ENCODE peak calls at places on chromosomes 3 and 15, in four cellular contexts. One of them, this sample, is unnamed. For H3K36me3 and H3K4me1, the result is how much of the 10 kb centered on the place peaks cover.

GRCh38 chr15:31261266-31262142 is 65.1 kb upstream of the KLF13 start:
- DNase-seq in IMR-90: no peak
- DNase-seq in OCI-LY7: no peak
- DNase-seq in CD8-positive, alpha-beta memory T cell: no peak
- DNase-seq in this sample: no peak

GRCh38 chr3:134766290-134766689 is 28.8 kb upstream of the EPHB1 start:
- DNase-seq in IMR-90: no peak
- DNase-seq in CD8-positive, alpha-beta memory T cell: no peak
- DNase-seq in OCI-LY7: no peak
- DNase-seq in this sample: no peak

GRCh38 chr15:90042766-90043525 is 41.8 kb downstream of the ZNF710 start:
- DNase-seq in OCI-LY7: no peak
- DNase-seq in CD8-positive, alpha-beta memory T cell: no peak
- DNase-seq in IMR-90: no peak
- DNase-seq in this sample: no peak

GRCh38 chr3:138124689-138125420 is 7.3 kb downstream of the A4GNT start:
- DNase-seq in IMR-90: peak
- DNase-seq in CD8-positive, alpha-beta memory T cell: no peak
- DNase-seq in OCI-LY7: no peak
- DNase-seq in this sample: no peak

GRCh38 chr3:183252973-183253363 is at the start of gene B3GNT5:
- DNase-seq in IMR-90: no peak
- DNase-seq in OCI-LY7: no peak
- DNase-seq in CD8-positive, alpha-beta memory T cell: peak
- DNase-seq in this sample: no peak

GRCh38 chr3:82165266-82165665 is 403.8 kb upstream of the GBE1 start:
- DNase-seq in IMR-90: no peak
- DNase-seq in OCI-LY7: no peak
- DNase-seq in CD8-positive, alpha-beta memory T cell: no peak
- DNase-seq in this sample: no peak

GRCh38 chr3:20572473-20572872 is 386.5 kb upstream of the SGO1 start:
- DNase-seq in IMR-90: no peak
- DNase-seq in CD8-positive, alpha-beta memory T cell: no peak
- DNase-seq in OCI-LY7: no peak
- DNase-seq in this sample: no peak

GRCh38 chr3:14328422-14328821 is 74.0 kb upstream of the SLC6A6 start:
- DNase-seq in CD8-positive, alpha-beta memory T cell: no peak
- DNase-seq in IMR-90: no peak
- DNase-seq in OCI-LY7: no peak
- DNase-seq in this sample: no peak

GRCh38 chr3:188294823-188295487 is 141.0 kb downstream of the LPP start:
- DNase-seq in IMR-90: peak
- DNase-seq in OCI-LY7: no peak
- DNase-seq in CD8-positive, alpha-beta memory T cell: no peak
- DNase-seq in this sample: no peak

GRCh38 chr3:4394048-4394447 is 73.0 kb downstream of the SUMF1 start:
- DNase-seq in IMR-90: peak
- DNase-seq in CD8-positive, alpha-beta memory T cell: peak
- DNase-seq in OCI-LY7: no peak
- DNase-seq in this sample: peak

GRCh38 chr3:53776494-53777101 is 69.6 kb downstream of the CHDH start:
- DNase-seq in IMR-90: peak
- DNase-seq in CD8-positive, alpha-beta memory T cell: no peak
- DNase-seq in OCI-LY7: no peak
- DNase-seq in this sample: no peak

GRCh38 chr15:82571722-82572222 is 31.5 kb upstream of the RPS17 start:
- DNase-seq in IMR-90: peak
- DNase-seq in CD8-positive, alpha-beta memory T cell: no peak
- DNase-seq in OCI-LY7: no peak
- DNase-seq in this sample: no peak

GRCh38 chr3:197083486-197083885 is 53.9 kb upstream of the MELTF start:
- DNase-seq in CD8-positive, alpha-beta memory T cell: no peak
- DNase-seq in IMR-90: peak
- DNase-seq in OCI-LY7: no peak
- DNase-seq in this sample: no peak

GRCh38 chr3:62329970-62330369 is 43.4 kb downstream of the FEZF2 start:
- DNase-seq in OCI-LY7: no peak
- DNase-seq in CD8-positive, alpha-beta memory T cell: no peak
- DNase-seq in IMR-90: no peak
- DNase-seq in this sample: no peak

GRCh38 chr15:78929536-78930264 is 15.1 kb downstream of the CTSH start:
- DNase-seq in OCI-LY7: no peak
- DNase-seq in IMR-90: no peak
- DNase-seq in CD8-positive, alpha-beta memory T cell: no peak
- DNase-seq in this sample: no peak

GRCh38 chr3:101779808-101780366 is 876 bp downstream of the NXPE3 start:
- DNase-seq in IMR-90: no peak
- DNase-seq in CD8-positive, alpha-beta memory T cell: no peak
- DNase-seq in OCI-LY7: no peak
- DNase-seq in this sample: no peak

GRCh38 chr15:100911086-100911485 is 8.1 kb upstream of the LRRK1 start:
- DNase-seq in OCI-LY7: no peak
- DNase-seq in CD8-positive, alpha-beta memory T cell: no peak
- DNase-seq in IMR-90: no peak
- DNase-seq in this sample: no peak

GRCh38 chr3:13069495-13069894 is 3.7 kb downstream of the IQSEC1 start:
- DNase-seq in CD8-positive, alpha-beta memory T cell: peak
- DNase-seq in OCI-LY7: peak
- DNase-seq in IMR-90: no peak
- DNase-seq in this sample: peak

GRCh38 chr15:34783986-34784385 is 11.4 kb downstream of the ACTC1 start:
- DNase-seq in CD8-positive, alpha-beta memory T cell: no peak
- DNase-seq in IMR-90: no peak
- DNase-seq in OCI-LY7: no peak
- DNase-seq in this sample: no peak

GRCh38 chr3:9784876-9785443 is 7.3 kb downstream of the TADA3 start:
- DNase-seq in OCI-LY7: no peak
- DNase-seq in IMR-90: no peak
- DNase-seq in CD8-positive, alpha-beta memory T cell: no peak
- DNase-seq in this sample: no peak

GRCh38 chr15:67997996-67998395 is 56.1 kb upstream of the PIAS1 start:
- DNase-seq in OCI-LY7: no peak
- DNase-seq in CD8-positive, alpha-beta memory T cell: no peak
- DNase-seq in IMR-90: peak
- DNase-seq in this sample: no peak

GRCh38 chr15:100958326-100959065 is 39.3 kb downstream of the LRRK1 start:
- DNase-seq in CD8-positive, alpha-beta memory T cell: no peak
- DNase-seq in IMR-90: peak
- DNase-seq in OCI-LY7: no peak
- DNase-seq in this sample: no peak

GRCh38 chr3:64105816-64106215 is 82.5 kb upstream of the PSMD6 start:
- DNase-seq in IMR-90: no peak
- DNase-seq in CD8-positive, alpha-beta memory T cell: no peak
- DNase-seq in OCI-LY7: no peak
- DNase-seq in this sample: no peak

GRCh38 chr3:129553771-129554170 is 10.8 kb downstream of the H1-8 start:
- DNase-seq in OCI-LY7: peak
- DNase-seq in IMR-90: no peak
- DNase-seq in CD8-positive, alpha-beta memory T cell: no peak
- DNase-seq in this sample: no peak

GRCh38 chr15:62142736-62143135 is 22.3 kb downstream of the C2CD4B start:
- DNase-seq in OCI-LY7: no peak
- DNase-seq in CD8-positive, alpha-beta memory T cell: no peak
- DNase-seq in IMR-90: no peak
- DNase-seq in this sample: no peak

GRCh38 chr3:123383101-123384053 is 65.5 kb downstream of the ADCY5 start:
- DNase-seq in CD8-positive, alpha-beta memory T cell: no peak
- DNase-seq in OCI-LY7: no peak
- DNase-seq in IMR-90: peak
- DNase-seq in this sample: no peak

GRCh38 chr15:63491116-63491817 is 13.1 kb upstream of the USP3 start:
- DNase-seq in CD8-positive, alpha-beta memory T cell: no peak
- DNase-seq in IMR-90: no peak
- DNase-seq in OCI-LY7: peak
- DNase-seq in this sample: no peak

GRCh38 chr3:143119974-143120715 is 574 bp downstream of the CHST2 start:
- DNase-seq in OCI-LY7: peak
- DNase-seq in CD8-positive, alpha-beta memory T cell: no peak
- DNase-seq in IMR-90: no peak
- DNase-seq in this sample: no peak

GRCh38 chr3:143585720-143586456 is 262.4 kb downstream of the SLC9A9 start:
- DNase-seq in CD8-positive, alpha-beta memory T cell: no peak
- DNase-seq in OCI-LY7: no peak
- DNase-seq in IMR-90: no peak
- DNase-seq in this sample: no peak

GRCh38 chr3:14461748-14462324 is 59.4 kb downstream of the SLC6A6 start:
- DNase-seq in CD8-positive, alpha-beta memory T cell: peak
- DNase-seq in OCI-LY7: peak
- DNase-seq in IMR-90: peak
- DNase-seq in this sample: peak

GRCh38 chr3:157240413-157240812 is 80.5 kb upstream of the CCNL1 start:
- DNase-seq in CD8-positive, alpha-beta memory T cell: no peak
- DNase-seq in IMR-90: no peak
- DNase-seq in OCI-LY7: no peak
- DNase-seq in this sample: no peak

GRCh38 chr15:28783466-28783865 is 65.0 kb downstream of the GOLGA6L7 start:
- DNase-seq in OCI-LY7: no peak
- DNase-seq in CD8-positive, alpha-beta memory T cell: no peak
- DNase-seq in IMR-90: no peak
- DNase-seq in this sample: no peak

GRCh38 chr3:129503387-129504010 is 24.9 kb upstream of the RHO start:
- DNase-seq in CD8-positive, alpha-beta memory T cell: no peak
- DNase-seq in IMR-90: peak
- DNase-seq in OCI-LY7: no peak
- DNase-seq in this sample: no peak

GRCh38 chr3:190258634-190259033 is 63.6 kb downstream of the CLDN1 start:
- DNase-seq in CD8-positive, alpha-beta memory T cell: no peak
- DNase-seq in IMR-90: peak
- DNase-seq in OCI-LY7: no peak
- DNase-seq in this sample: no peak

GRCh38 chr15:78830514-78831228 is 19.4 kb upstream of the ADAMTS7 start:
- DNase-seq in OCI-LY7: peak
- DNase-seq in CD8-positive, alpha-beta memory T cell: no peak
- DNase-seq in IMR-90: no peak
- DNase-seq in this sample: no peak

GRCh38 chr3:14699643-14700042 is 24.7 kb downstream of the C3orf20 start:
- DNase-seq in OCI-LY7: no peak
- DNase-seq in CD8-positive, alpha-beta memory T cell: no peak
- DNase-seq in IMR-90: no peak
- DNase-seq in this sample: no peak

DNA sequence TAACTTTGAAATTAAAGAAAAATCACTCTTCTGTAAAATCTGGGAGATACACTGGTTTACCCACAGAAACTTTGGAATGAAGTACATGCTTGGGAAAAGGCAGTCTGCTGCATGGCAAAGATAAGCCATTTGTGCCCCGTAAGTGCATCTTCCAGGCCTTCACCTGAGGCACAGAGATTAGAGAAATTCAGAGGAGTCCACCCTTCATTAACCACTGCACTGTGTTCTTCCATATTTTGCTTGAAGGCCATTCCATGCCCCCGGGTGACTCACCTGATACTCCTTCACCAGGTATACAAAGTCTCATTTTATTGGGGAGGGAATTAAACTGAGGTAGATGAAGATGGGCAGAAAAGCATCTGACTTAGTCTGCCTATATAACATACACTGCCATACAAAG is 53.0 kb downstream of the CMSS1 start:
- DNase-seq in CD8-positive, alpha-beta memory T cell: no peak
- DNase-seq in OCI-LY7: no peak
- DNase-seq in IMR-90: no peak
- DNase-seq in this sample: no peak
- H3K36me3 ChIP-seq in CD8-positive, alpha-beta memory T cell: under half
- H3K36me3 ChIP-seq in OCI-LY7: under half
- H3K36me3 ChIP-seq in IMR-90: under half
- H3K36me3 ChIP-seq in this sample: under half

GRCh38 chr3:28140664-28141063 is 100.8 kb upstream of the CMC1 start:
- DNase-seq in OCI-LY7: no peak
- DNase-seq in IMR-90: no peak
- DNase-seq in CD8-positive, alpha-beta memory T cell: no peak
- DNase-seq in this sample: no peak
- H3K4me1 ChIP-seq in OCI-LY7: under half
- H3K4me1 ChIP-seq in IMR-90: under half
- H3K4me1 ChIP-seq in CD8-positive, alpha-beta memory T cell: under half
- H3K4me1 ChIP-seq in this sample: under half

GRCh38 chr3:121493431-121493830 is 52.4 kb downstream of the POLQ start:
- DNase-seq in CD8-positive, alpha-beta memory T cell: no peak
- DNase-seq in OCI-LY7: no peak
- DNase-seq in IMR-90: peak
- DNase-seq in this sample: no peak

GRCh38 chr3:121490161-121490560 is 55.6 kb downstream of the POLQ start:
- DNase-seq in IMR-90: no peak
- DNase-seq in CD8-positive, alpha-beta memory T cell: no peak
- DNase-seq in OCI-LY7: no peak
- DNase-seq in this sample: no peak

GRCh38 chr3:121488628-121489027 is 57.2 kb downstream of the POLQ start:
- DNase-seq in CD8-positive, alpha-beta memory T cell: no peak
- DNase-seq in IMR-90: no peak
- DNase-seq in OCI-LY7: no peak
- DNase-seq in this sample: no peak

GRCh38 chr3:121496841-121497240 is 48.9 kb downstream of the POLQ start:
- DNase-seq in CD8-positive, alpha-beta memory T cell: no peak
- DNase-seq in OCI-LY7: no peak
- DNase-seq in IMR-90: no peak
- DNase-seq in this sample: no peak

GRCh38 chr3:121491683-121492082 is 54.1 kb downstream of the POLQ start:
- DNase-seq in IMR-90: no peak
- DNase-seq in CD8-positive, alpha-beta memory T cell: no peak
- DNase-seq in OCI-LY7: no peak
- DNase-seq in this sample: no peak
- H3K36me3 ChIP-seq in IMR-90: under half
- H3K36me3 ChIP-seq in CD8-positive, alpha-beta memory T cell: under half
- H3K36me3 ChIP-seq in OCI-LY7: half or more
- H3K36me3 ChIP-seq in this sample: under half

GRCh38 chr3:48465531-48466378 is 19.2 kb downstream of the ATRIP start:
- DNase-seq in OCI-LY7: peak
- DNase-seq in IMR-90: peak
- DNase-seq in CD8-positive, alpha-beta memory T cell: peak
- DNase-seq in this sample: peak
- H3K4me1 ChIP-seq in OCI-LY7: half or more
- H3K4me1 ChIP-seq in IMR-90: under half
- H3K4me1 ChIP-seq in CD8-positive, alpha-beta memory T cell: half or more
- H3K4me1 ChIP-seq in this sample: half or more

This sample was measured in CD4-positive, CD25-positive, alpha-beta regulatory T cell.